ENCODE peak calls at places on chromosome X, in eight cellular contexts. One of them, this sample, is unnamed.

GRCh38 chrX:10971176-10971575 is 140.0 kb upstream of the HCCS start:
- DNase-seq in cardiac muscle cell: no peak
- DNase-seq in bronchial epithelial cell: no peak
- DNase-seq in lung: no peak
- DNase-seq in activated CD8-positive, alpha-beta T cell treated with anti-CD3 and anti-CD28 coated beads for 36 hours: no peak
- DNase-seq in dorsolateral prefrontal cortex: no peak
- DNase-seq in mesothelial cell of epicardium: no peak
- DNase-seq in astrocyte of the spinal cord: peak; percentile 18
- DNase-seq in this sample: no peak

GRCh38 chrX:153766098-153766817 is 2.2 kb downstream of the PLXNB3 start:
- DNase-seq in cardiac muscle cell: peak; percentile 13
- DNase-seq in bronchial epithelial cell: peak; percentile 49
- DNase-seq in lung: no peak
- DNase-seq in activated CD8-positive, alpha-beta T cell treated with anti-CD3 and anti-CD28 coated beads for 36 hours: peak; percentile 79
- DNase-seq in dorsolateral prefrontal cortex: peak; percentile 47
- DNase-seq in mesothelial cell of epicardium: peak; percentile 27
- DNase-seq in astrocyte of the spinal cord: peak; percentile 73
- DNase-seq in this sample: peak; percentile 86

GRCh38 chrX:132071260-132071659 is 48.2 kb downstream of the STK26 start:
- DNase-seq in cardiac muscle cell: peak; percentile 12
- DNase-seq in bronchial epithelial cell: peak; percentile 16
- DNase-seq in lung: no peak
- DNase-seq in activated CD8-positive, alpha-beta T cell treated with anti-CD3 and anti-CD28 coated beads for 36 hours: no peak
- DNase-seq in dorsolateral prefrontal cortex: no peak
- DNase-seq in mesothelial cell of epicardium: no peak
- DNase-seq in astrocyte of the spinal cord: peak; percentile 18
- DNase-seq in this sample: peak; percentile 14

GRCh38 chrX:129663171-129663570 is 8.4 kb upstream of the APLN start:
- DNase-seq in cardiac muscle cell: no peak
- DNase-seq in bronchial epithelial cell: no peak
- DNase-seq in lung: no peak
- DNase-seq in activated CD8-positive, alpha-beta T cell treated with anti-CD3 and anti-CD28 coated beads for 36 hours: no peak
- DNase-seq in dorsolateral prefrontal cortex: no peak
- DNase-seq in mesothelial cell of epicardium: no peak
- DNase-seq in astrocyte of the spinal cord: peak; percentile 37
- DNase-seq in this sample: no peak

GRCh38 chrX:2894885-2895292 is 34.2 kb downstream of the ARSD start:
- DNase-seq in cardiac muscle cell: peak; percentile 55
- DNase-seq in bronchial epithelial cell: peak; percentile 33
- DNase-seq in lung: peak; percentile 54
- DNase-seq in activated CD8-positive, alpha-beta T cell treated with anti-CD3 and anti-CD28 coated beads for 36 hours: no peak
- DNase-seq in dorsolateral prefrontal cortex: no peak
- DNase-seq in mesothelial cell of epicardium: peak; percentile 65
- DNase-seq in astrocyte of the spinal cord: no peak
- DNase-seq in this sample: peak; percentile 80

GRCh38 chrX:18833071-18833731 is 125.8 kb downstream of the PPEF1 start:
- DNase-seq in cardiac muscle cell: no peak
- DNase-seq in bronchial epithelial cell: no peak
- DNase-seq in lung: no peak
- DNase-seq in activated CD8-positive, alpha-beta T cell treated with anti-CD3 and anti-CD28 coated beads for 36 hours: no peak
- DNase-seq in dorsolateral prefrontal cortex: no peak
- DNase-seq in mesothelial cell of epicardium: no peak
- DNase-seq in astrocyte of the spinal cord: no peak
- DNase-seq in this sample: no peak

GRCh38 chrX:46574941-46575381 is 1.4 kb downstream of the CHST7 start:
- DNase-seq in cardiac muscle cell: peak; percentile 50
- DNase-seq in bronchial epithelial cell: no peak
- DNase-seq in lung: no peak
- DNase-seq in activated CD8-positive, alpha-beta T cell treated with anti-CD3 and anti-CD28 coated beads for 36 hours: peak; percentile 35
- DNase-seq in dorsolateral prefrontal cortex: no peak
- DNase-seq in mesothelial cell of epicardium: no peak
- DNase-seq in astrocyte of the spinal cord: no peak
- DNase-seq in this sample: peak; percentile 21

GRCh38 chrX:130304587-130305368 is 34.9 kb upstream of the SLC25A14 start:
- DNase-seq in cardiac muscle cell: no peak
- DNase-seq in bronchial epithelial cell: no peak
- DNase-seq in lung: no peak
- DNase-seq in activated CD8-positive, alpha-beta T cell treated with anti-CD3 and anti-CD28 coated beads for 36 hours: no peak
- DNase-seq in dorsolateral prefrontal cortex: no peak
- DNase-seq in mesothelial cell of epicardium: no peak
- DNase-seq in astrocyte of the spinal cord: no peak
- DNase-seq in this sample: no peak

GRCh38 chrX:110402091-110402854 is 43.6 kb downstream of the RTL9 start:
- DNase-seq in cardiac muscle cell: no peak
- DNase-seq in bronchial epithelial cell: peak; percentile 84
- DNase-seq in lung: no peak
- DNase-seq in activated CD8-positive, alpha-beta T cell treated with anti-CD3 and anti-CD28 coated beads for 36 hours: no peak
- DNase-seq in dorsolateral prefrontal cortex: no peak
- DNase-seq in mesothelial cell of epicardium: no peak
- DNase-seq in astrocyte of the spinal cord: peak; percentile 34
- DNase-seq in this sample: peak; percentile 78

GRCh38 chrX:77788050-77788449 is 2.0 kb upstream of the ATRX start:
- DNase-seq in cardiac muscle cell: no peak
- DNase-seq in bronchial epithelial cell: peak; percentile 18
- DNase-seq in lung: no peak
- DNase-seq in activated CD8-positive, alpha-beta T cell treated with anti-CD3 and anti-CD28 coated beads for 36 hours: peak; percentile 22
- DNase-seq in dorsolateral prefrontal cortex: no peak
- DNase-seq in mesothelial cell of epicardium: no peak
- DNase-seq in astrocyte of the spinal cord: no peak
- DNase-seq in this sample: peak; percentile 50

GRCh38 chrX:65667503-65668355 is at the start of gene MSN:
- DNase-seq in cardiac muscle cell: peak; percentile 62
- DNase-seq in bronchial epithelial cell: no peak
- DNase-seq in lung: peak; percentile 78
- DNase-seq in activated CD8-positive, alpha-beta T cell treated with anti-CD3 and anti-CD28 coated beads for 36 hours: peak; percentile 81
- DNase-seq in dorsolateral prefrontal cortex: no peak
- DNase-seq in mesothelial cell of epicardium: no peak
- DNase-seq in astrocyte of the spinal cord: peak; percentile 48
- DNase-seq in this sample: peak; percentile 81

GRCh38 chrX:19889582-19890342 is 2.4 kb upstream of the SH3KBP1 start:
- DNase-seq in cardiac muscle cell: peak; percentile 47
- DNase-seq in bronchial epithelial cell: peak; percentile 68
- DNase-seq in lung: no peak
- DNase-seq in activated CD8-positive, alpha-beta T cell treated with anti-CD3 and anti-CD28 coated beads for 36 hours: peak; percentile 78
- DNase-seq in dorsolateral prefrontal cortex: no peak
- DNase-seq in mesothelial cell of epicardium: peak; percentile 50
- DNase-seq in astrocyte of the spinal cord: peak; percentile 64
- DNase-seq in this sample: peak; percentile 47

DNA sequence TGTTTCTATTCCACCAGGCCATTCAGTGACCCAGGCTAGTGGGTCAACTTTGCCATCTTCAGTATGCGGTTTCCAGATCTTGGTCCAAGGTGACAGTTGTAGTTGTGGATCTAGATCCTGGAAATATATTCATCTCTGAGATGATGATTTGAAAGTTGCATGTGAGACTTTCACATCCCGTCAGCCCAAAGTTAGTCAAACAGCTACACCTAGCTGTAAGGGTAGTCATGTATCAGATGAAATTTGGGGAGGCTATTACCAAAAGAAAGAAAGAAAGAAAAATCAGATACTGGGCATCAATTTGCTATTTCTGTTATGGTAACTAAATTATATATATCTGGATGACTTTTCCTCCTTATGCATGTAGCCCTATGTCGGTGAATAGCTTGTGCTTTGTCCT is 259.4 kb upstream of the ARX start:
- DNase-seq in cardiac muscle cell: no peak
- DNase-seq in bronchial epithelial cell: no peak
- DNase-seq in lung: no peak
- DNase-seq in activated CD8-positive, alpha-beta T cell treated with anti-CD3 and anti-CD28 coated beads for 36 hours: no peak
- DNase-seq in dorsolateral prefrontal cortex: no peak
- DNase-seq in mesothelial cell of epicardium: no peak
- DNase-seq in astrocyte of the spinal cord: no peak
- DNase-seq in this sample: peak; percentile 1
- TF ChIP-seq CTCF in cardiac muscle cell: no peak
- TF ChIP-seq CTCF in bronchial epithelial cell: no peak
- TF ChIP-seq CTCF in lung: no peak
- TF ChIP-seq CTCF in activated CD8-positive, alpha-beta T cell treated with anti-CD3 and anti-CD28 coated beads for 36 hours: no peak
- TF ChIP-seq CTCF in dorsolateral prefrontal cortex: no peak
- TF ChIP-seq CTCF in mesothelial cell of epicardium: no peak
- TF ChIP-seq CTCF in astrocyte of the spinal cord: no peak
- TF ChIP-seq CTCF in this sample: no peak

DNA sequence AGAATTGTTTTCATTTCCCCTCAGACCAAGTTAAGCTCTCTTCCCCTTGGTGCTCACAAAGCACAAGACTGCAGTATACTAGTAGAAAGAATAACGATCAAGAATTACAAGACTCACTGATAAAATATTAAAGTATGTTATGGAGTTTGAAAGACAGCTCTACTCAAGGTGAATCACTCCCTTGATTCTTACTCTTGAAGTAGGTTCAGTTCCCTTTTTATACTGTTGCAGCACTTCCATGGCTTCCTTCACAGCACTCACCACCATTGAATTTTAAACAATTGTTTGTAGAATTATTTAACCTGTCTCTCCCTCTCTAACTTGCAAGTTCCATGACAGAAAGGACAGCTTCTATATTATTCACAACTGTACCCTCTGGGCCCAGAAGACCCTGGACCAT is 42.2 kb downstream of the CASK start:
- DNase-seq in cardiac muscle cell: no peak
- DNase-seq in bronchial epithelial cell: no peak
- DNase-seq in lung: no peak
- DNase-seq in activated CD8-positive, alpha-beta T cell treated with anti-CD3 and anti-CD28 coated beads for 36 hours: no peak
- DNase-seq in dorsolateral prefrontal cortex: no peak
- DNase-seq in mesothelial cell of epicardium: no peak
- DNase-seq in astrocyte of the spinal cord: no peak
- DNase-seq in this sample: no peak
- TF ChIP-seq CTCF in cardiac muscle cell: no peak
- TF ChIP-seq CTCF in bronchial epithelial cell: no peak
- TF ChIP-seq CTCF in lung: no peak
- TF ChIP-seq CTCF in activated CD8-positive, alpha-beta T cell treated with anti-CD3 and anti-CD28 coated beads for 36 hours: no peak
- TF ChIP-seq CTCF in dorsolateral prefrontal cortex: no peak
- TF ChIP-seq CTCF in mesothelial cell of epicardium: no peak
- TF ChIP-seq CTCF in astrocyte of the spinal cord: no peak
- TF ChIP-seq CTCF in this sample: no peak

GRCh38 chrX:115563633-115564182 is 2.7 kb downstream of the PLS3 start:
- DNase-seq in cardiac muscle cell: no peak
- DNase-seq in bronchial epithelial cell: no peak
- DNase-seq in lung: no peak
- DNase-seq in activated CD8-positive, alpha-beta T cell treated with anti-CD3 and anti-CD28 coated beads for 36 hours: no peak
- DNase-seq in dorsolateral prefrontal cortex: no peak
- DNase-seq in mesothelial cell of epicardium: no peak
- DNase-seq in astrocyte of the spinal cord: no peak
- DNase-seq in this sample: no peak

GRCh38 chrX:115560211-115560977 is 580 bp upstream of the PLS3 start:
- DNase-seq in cardiac muscle cell: no peak
- DNase-seq in bronchial epithelial cell: peak; percentile 85
- DNase-seq in lung: peak; percentile 67
- DNase-seq in activated CD8-positive, alpha-beta T cell treated with anti-CD3 and anti-CD28 coated beads for 36 hours: no peak
- DNase-seq in dorsolateral prefrontal cortex: no peak
- DNase-seq in mesothelial cell of epicardium: no peak
- DNase-seq in astrocyte of the spinal cord: no peak
- DNase-seq in this sample: peak; percentile 30

GRCh38 chrX:115562492-115562872 is 1.5 kb downstream of the PLS3 start:
- DNase-seq in cardiac muscle cell: peak; percentile 74
- DNase-seq in bronchial epithelial cell: peak; percentile 22
- DNase-seq in lung: no peak
- DNase-seq in activated CD8-positive, alpha-beta T cell treated with anti-CD3 and anti-CD28 coated beads for 36 hours: no peak
- DNase-seq in dorsolateral prefrontal cortex: no peak
- DNase-seq in mesothelial cell of epicardium: no peak
- DNase-seq in astrocyte of the spinal cord: no peak
- DNase-seq in this sample: no peak

GRCh38 chrX:115560978-115561604 is at the start of gene PLS3:
- DNase-seq in cardiac muscle cell: peak; percentile 94
- DNase-seq in bronchial epithelial cell: peak; percentile 63
- DNase-seq in lung: peak; percentile 83
- DNase-seq in activated CD8-positive, alpha-beta T cell treated with anti-CD3 and anti-CD28 coated beads for 36 hours: peak; percentile 47
- DNase-seq in dorsolateral prefrontal cortex: peak; percentile 65
- DNase-seq in mesothelial cell of epicardium: peak; percentile 77
- DNase-seq in astrocyte of the spinal cord: peak; percentile 85
- DNase-seq in this sample: peak; percentile 91

DNA sequence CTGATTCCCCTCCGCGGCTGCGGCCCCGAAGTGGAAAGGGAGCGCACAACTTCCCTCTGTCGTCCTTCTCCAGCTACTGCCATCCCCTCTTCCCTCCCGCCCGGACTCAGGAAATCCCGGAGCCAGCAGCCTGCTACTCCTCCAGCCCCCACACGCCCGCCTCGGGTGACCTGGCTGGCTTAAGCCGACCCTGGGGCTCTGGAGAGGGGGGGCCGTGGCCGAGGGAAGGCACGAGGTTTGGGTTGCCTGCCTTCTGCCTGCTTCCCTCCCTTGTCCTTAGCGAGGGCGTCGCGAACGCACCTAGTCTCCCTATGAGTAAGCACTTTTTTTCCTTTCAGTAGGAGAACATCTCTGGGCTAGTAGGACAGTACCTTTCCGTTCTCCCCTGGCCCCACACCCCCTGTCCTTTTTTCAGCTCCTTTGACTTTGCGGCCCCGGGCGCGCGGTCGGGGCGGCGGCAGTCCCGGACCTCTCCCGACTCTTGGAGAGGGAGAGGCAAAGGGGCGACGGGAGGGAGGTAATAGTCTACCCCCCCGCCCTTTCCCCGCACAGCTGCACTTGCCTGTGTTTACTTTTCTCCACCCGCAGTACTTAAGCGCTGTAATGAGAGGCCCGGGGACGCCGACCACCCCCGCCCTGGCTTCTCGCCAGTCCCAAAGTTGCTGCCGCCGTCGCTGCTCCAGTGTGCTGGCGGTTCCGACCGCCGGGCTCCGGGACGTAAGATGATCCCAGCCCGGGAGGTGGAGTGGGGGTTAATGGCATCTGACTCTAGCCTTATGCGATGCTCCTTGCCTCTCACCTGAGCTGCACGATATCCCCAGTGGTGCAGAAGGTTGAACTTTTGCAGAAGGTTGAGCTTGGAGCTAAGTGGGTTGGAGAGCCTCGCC is 874 bp downstream of the PLS3 start:
- DNase-seq in cardiac muscle cell: peak; percentile 77
- DNase-seq in bronchial epithelial cell: peak; percentile 16
- DNase-seq in lung: peak; percentile 61
- DNase-seq in activated CD8-positive, alpha-beta T cell treated with anti-CD3 and anti-CD28 coated beads for 36 hours: peak; percentile 12
- DNase-seq in dorsolateral prefrontal cortex: peak; percentile 25
- DNase-seq in mesothelial cell of epicardium: peak; percentile 30
- DNase-seq in astrocyte of the spinal cord: peak; percentile 42
- DNase-seq in this sample: peak; percentile 27
- TF ChIP-seq CTCF in cardiac muscle cell: peak; percentile 19
- TF ChIP-seq CTCF in bronchial epithelial cell: no peak
- TF ChIP-seq CTCF in lung: no peak
- TF ChIP-seq CTCF in activated CD8-positive, alpha-beta T cell treated with anti-CD3 and anti-CD28 coated beads for 36 hours: no peak
- TF ChIP-seq CTCF in dorsolateral prefrontal cortex: no peak
- TF ChIP-seq CTCF in mesothelial cell of epicardium: no peak
- TF ChIP-seq CTCF in astrocyte of the spinal cord: peak; percentile 9
- TF ChIP-seq CTCF in this sample: no peak

DNA sequence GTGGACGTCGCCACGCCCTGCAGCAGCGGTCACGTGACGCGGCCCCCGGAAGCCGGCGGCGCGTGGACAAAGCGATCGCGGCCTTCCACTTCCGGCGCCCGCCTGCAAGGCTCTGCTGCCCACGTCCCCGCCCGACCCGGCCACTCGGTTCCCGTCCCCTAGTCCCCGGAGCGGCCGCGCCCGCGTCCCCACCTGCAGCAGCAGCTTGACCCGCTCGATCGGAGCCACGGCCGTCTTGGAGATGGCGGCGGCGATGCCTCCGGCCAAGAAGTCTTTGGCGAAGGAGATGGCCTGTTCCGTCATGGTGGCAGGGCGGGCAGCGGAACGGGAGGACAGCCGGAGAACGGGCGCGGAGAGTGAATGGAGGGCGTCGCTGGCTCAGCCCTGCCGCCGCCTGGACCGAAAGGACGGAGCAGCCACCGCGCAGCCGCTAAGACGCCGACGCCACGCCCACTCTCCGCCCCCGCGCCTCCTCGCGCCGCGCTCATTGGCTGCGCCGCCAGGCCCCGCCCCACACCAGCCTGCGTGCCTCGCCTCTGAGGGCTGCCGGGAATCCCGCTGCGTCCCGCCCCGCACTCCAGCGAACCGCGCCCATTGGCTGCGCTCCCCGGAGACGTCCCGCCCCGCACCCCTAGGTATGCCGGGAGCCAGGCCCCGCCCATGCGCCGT is at the start of gene SLC25A6:
- DNase-seq in cardiac muscle cell: peak; percentile 99
- DNase-seq in bronchial epithelial cell: peak; percentile 88
- DNase-seq in lung: peak; percentile 98
- DNase-seq in activated CD8-positive, alpha-beta T cell treated with anti-CD3 and anti-CD28 coated beads for 36 hours: peak; percentile 99
- DNase-seq in dorsolateral prefrontal cortex: peak; percentile 99
- DNase-seq in mesothelial cell of epicardium: peak; percentile 99
- DNase-seq in astrocyte of the spinal cord: peak; percentile 98
- DNase-seq in this sample: peak; percentile 100
- TF ChIP-seq CTCF in cardiac muscle cell: peak; percentile 2
- TF ChIP-seq CTCF in bronchial epithelial cell: no peak
- TF ChIP-seq CTCF in lung: no peak
- TF ChIP-seq CTCF in activated CD8-positive, alpha-beta T cell treated with anti-CD3 and anti-CD28 coated beads for 36 hours: peak; percentile 42
- TF ChIP-seq CTCF in dorsolateral prefrontal cortex: no peak
- TF ChIP-seq CTCF in mesothelial cell of epicardium: no peak
- TF ChIP-seq CTCF in astrocyte of the spinal cord: no peak
- TF ChIP-seq CTCF in this sample: no peak

This sample was measured in foreskin fibroblast.